ENCODE peak calls at places on chromosomes 4 and X, in ten cellular contexts. Z, T, J, Q, N, C, U, V, A and Y are unnamed samples.

GRCh38 chr4:76787898-76788297 is 110.0 kb downstream of the SOWAHB start:
- DNase-seq in Z (no peak), T (no peak), J (no peak), Q (no peak), N (no peak), C (no peak), U (no peak), V (no peak), A (no peak), Y (no peak)

GRCh38 chrX:15529165-15529564 is 28.6 kb downstream of the BMX start:
- DNase-seq in Z (no peak), T (no peak), J (no peak), Q (no peak), N (no peak), C (no peak), U (no peak), V (no peak), A (no peak), Y (no peak)

GRCh38 chrX:23752740-23753435 is 9.8 kb upstream of the ACOT9 start:
- DNase-seq in Z (no peak), T (no peak), J (no peak), Q (no peak), N (no peak), C (no peak), U (no peak), V (no peak), A (no peak), Y (peak)

GRCh38 chr4:8219236-8219635 is 20.1 kb downstream of the SH3TC1 start:
- DNase-seq in Z (no peak), T (no peak), J (no peak), Q (no peak), N (no peak), C (no peak), U (no peak), V (no peak), A (no peak), Y (no peak)

GRCh38 chr4:113436360-113436759 is 325.2 kb downstream of the CAMK2D start:
- DNase-seq in Z (peak), T (no peak), J (no peak), Q (no peak), N (no peak), C (no peak), U (no peak), V (no peak), A (no peak), Y (peak)

GRCh38 chrX:113548308-113549015 is 707.8 kb upstream of the AMOT start:
- DNase-seq in Z (no peak), T (no peak), J (no peak), Q (no peak), N (no peak), C (no peak), U (no peak), V (no peak), A (no peak), Y (no peak)

GRCh38 chr4:113447695-113448265 is 313.8 kb downstream of the CAMK2D start:
- DNase-seq in Z (no peak), T (no peak), J (no peak), Q (no peak), N (no peak), C (no peak), U (no peak), V (no peak), A (no peak), Y (no peak)

GRCh38 chr4:4801013-4801412 is 58.5 kb upstream of the MSX1 start:
- DNase-seq in Z (no peak), T (no peak), J (no peak), Q (no peak), N (no peak), C (no peak), U (no peak), V (no peak), A (no peak), Y (no peak)

GRCh38 chr4:789571-790465 is 36.1 kb downstream of the CPLX1 start:
- DNase-seq in Z (no peak), T (peak), J (no peak), Q (no peak), N (no peak), C (no peak), U (no peak), V (no peak), A (no peak), Y (no peak)

GRCh38 chr4:3515646-3516045 is 16.6 kb downstream of the LRPAP1 start:
- DNase-seq in Z (no peak), T (no peak), J (no peak), Q (no peak), N (no peak), C (no peak), U (no peak), V (no peak), A (no peak), Y (no peak)

GRCh38 chr4:71212216-71212615 is 126.6 kb upstream of the SLC4A4 start:
- DNase-seq in Z (no peak), T (no peak), J (no peak), Q (no peak), N (no peak), C (no peak), U (no peak), V (no peak), A (no peak), Y (no peak)

GRCh38 chrX:72604705-72605104 is 32.1 kb upstream of the HDAC8 start:
- DNase-seq in Z (no peak), T (no peak), J (no peak), Q (no peak), N (no peak), C (no peak), U (no peak), V (no peak), A (no peak), Y (no peak)

GRCh38 chr4:172707622-172708021 is 461.0 kb upstream of the GALNT7 start:
- DNase-seq in Z (no peak), T (no peak), J (no peak), Q (no peak), N (no peak), C (no peak), U (no peak), V (no peak), A (no peak), Y (no peak)

GRCh38 chr4:88737304-88738015 is 39.8 kb upstream of the NAP1L5 start:
- DNase-seq in Z (no peak), T (no peak), J (no peak), Q (peak), N (no peak), C (no peak), U (no peak), V (no peak), A (no peak), Y (no peak)

GRCh38 chr4:77801260-77801608 is 17.9 kb downstream of the CNOT6L start:
- DNase-seq in Z (no peak), T (peak), J (no peak), Q (no peak), N (no peak), C (no peak), U (no peak), V (no peak), A (no peak), Y (no peak)

GRCh38 chrX:109352121-109352556 is 129.7 kb downstream of the GUCY2F start:
- DNase-seq in Z (peak), T (no peak), J (no peak), Q (no peak), N (no peak), C (no peak), U (no peak), V (no peak), A (no peak), Y (no peak)

GRCh38 chr4:5524451-5524850 is 183.9 kb downstream of the EVC2 start:
- DNase-seq in Z (no peak), T (no peak), J (no peak), Q (no peak), N (no peak), C (no peak), U (no peak), V (no peak), A (no peak), Y (peak)

GRCh38 chrX:110284159-110284558 is 33.7 kb downstream of the AMMECR1 start:
- DNase-seq in Z (no peak), T (no peak), J (no peak), Q (no peak), N (no peak), C (no peak), U (no peak), V (no peak), A (no peak), Y (peak)

GRCh38 chr4:22514431-22514830 is 1.4 kb downstream of the ADGRA3 start:
- DNase-seq in Z (no peak), T (no peak), J (no peak), Q (no peak), N (no peak), C (no peak), U (no peak), V (no peak), A (no peak), Y (no peak)

GRCh38 chrX:139093201-139093600 is 381.7 kb upstream of the FGF13 start:
- DNase-seq in Z (no peak), T (no peak), J (no peak), Q (no peak), N (no peak), C (no peak), U (no peak), V (no peak), A (no peak), Y (no peak)

GRCh38 chrX:64150775-64151174 is 54.7 kb downstream of the AMER1 start:
- DNase-seq in Z (no peak), T (no peak), J (no peak), Q (no peak), N (no peak), C (no peak), U (no peak), V (no peak), A (no peak), Y (no peak)

GRCh38 chr4:118811008-118811764 is 24.7 kb downstream of the SEC24D start:
- DNase-seq in Z (no peak), T (no peak), J (no peak), Q (no peak), N (no peak), C (no peak), U (no peak), V (no peak), A (no peak), Y (no peak)

GRCh38 chr4:7978489-7978888 is 38.8 kb upstream of the AFAP1 start:
- DNase-seq in Z (no peak), T (no peak), J (no peak), Q (no peak), N (no peak), C (no peak), U (no peak), V (no peak), A (no peak), Y (peak)

GRCh38 chr4:3202836-3203820 is 45.8 kb upstream of the MSANTD1 start:
- DNase-seq in Z (no peak), T (no peak), J (no peak), Q (peak), N (peak), C (no peak), U (no peak), V (peak), A (no peak), Y (no peak)